ENCODE peak calls at places on chromosome 21, in four cellular contexts. Q, Y, V and W are unnamed samples.

GRCh38 chr21:18170221-18170620 is 74.4 kb upstream of the CHODL start:
- DNase-seq in Q (no peak), Y (no peak), V (no peak), W (no peak)

GRCh38 chr21:45295576-45296365 is 8.1 kb upstream of the POFUT2 start:
- DNase-seq in Q (no peak), Y (peak), V (peak), W (no peak)

GRCh38 chr21:46096997-46097825 is 701 bp upstream of the COL6A2 start:
- DNase-seq in Q (no peak), Y (no peak), V (peak), W (peak)

GRCh38 chr21:34845521-34846213 is 176.9 kb downstream of the CLIC6 start:
- DNase-seq in Q (peak), Y (no peak), V (no peak), W (peak)

GRCh38 chr21:35510294-35510693 is 461.2 kb upstream of the RUNX1 start:
- DNase-seq in Q (no peak), Y (no peak), V (no peak), W (no peak)

GRCh38 chr21:44845418-44846200 is 27.7 kb upstream of the SUMO3 start:
- DNase-seq in Q (peak), Y (peak), V (peak), W (peak)

GRCh38 chr21:45154511-45155508 is 80.4 kb downstream of the ADARB1 start:
- DNase-seq in Q (peak), Y (no peak), V (no peak), W (no peak)

GRCh38 chr21:46325073-46325912 is 1.3 kb downstream of the PCNT start:
- DNase-seq in Q (peak), Y (no peak), V (peak), W (peak)

DNA sequence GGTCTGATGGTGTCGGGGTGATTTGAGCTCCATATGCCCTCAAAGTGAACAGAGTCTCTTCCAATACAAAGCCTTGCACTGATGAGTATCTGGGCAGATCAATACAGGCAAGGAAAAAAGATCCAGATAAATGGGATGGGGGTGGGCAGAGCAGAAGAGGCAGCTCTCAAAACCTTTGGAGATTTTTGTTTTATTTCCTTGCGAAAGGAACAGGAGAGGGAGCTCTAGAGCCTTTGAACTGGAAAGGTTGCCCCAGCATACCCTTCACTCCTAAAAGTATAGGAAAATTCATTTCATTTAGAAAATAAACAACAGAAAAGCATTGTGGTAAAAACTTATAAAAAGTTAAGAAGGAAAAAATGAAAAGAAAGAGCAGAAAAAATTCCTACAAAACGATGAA is 31.4 kb upstream of the OLIG2 start:
- DNase-seq in Q (no peak), Y (no peak), V (no peak), W (no peak)
- TF ChIP-seq CTCF in Q (peak), Y (peak), V (no peak), W (peak)

GRCh38 chr21:37060296-37060695 is 12.6 kb downstream of the PIGP start:
- DNase-seq in Q (peak), Y (peak), V (no peak), W (no peak)
- TF ChIP-seq CTCF in Q (no peak), Y (no peak), V (no peak), W (no peak)

GRCh38 chr21:36852293-36852692 is 114.2 kb downstream of the HLCS start:
- DNase-seq in Q (no peak), Y (no peak), V (no peak), W (no peak)

GRCh38 chr21:36852864-36853263 is 113.6 kb downstream of the HLCS start:
- DNase-seq in Q (no peak), Y (no peak), V (no peak), W (no peak)

GRCh38 chr21:36851121-36851520 is 115.3 kb downstream of the HLCS start:
- DNase-seq in Q (no peak), Y (no peak), V (no peak), W (no peak)

GRCh38 chr21:36856643-36857042 is 109.8 kb downstream of the HLCS start:
- DNase-seq in Q (no peak), Y (no peak), V (no peak), W (no peak)

DNA sequence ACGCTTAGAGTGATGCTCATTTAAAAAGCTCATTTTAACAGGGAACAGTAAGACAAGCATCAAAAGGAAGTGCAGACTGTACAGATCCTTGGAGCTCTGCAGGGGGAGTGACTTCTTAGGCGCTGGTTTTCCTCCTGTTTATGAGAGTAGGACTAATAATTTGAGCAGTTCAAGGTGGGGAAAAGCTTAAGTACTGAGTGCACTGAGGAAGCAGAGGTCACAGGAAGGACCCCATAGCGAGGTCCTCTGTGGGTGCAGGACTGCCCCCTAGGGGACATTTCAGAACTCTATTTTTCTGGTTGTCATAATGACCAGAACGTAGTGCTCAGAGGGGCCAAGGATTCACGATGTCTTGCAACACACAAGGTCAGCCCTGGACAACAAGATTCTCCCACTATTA is 112.1 kb downstream of the HLCS start:
- DNase-seq in Q (peak), Y (no peak), V (no peak), W (peak)
- TF ChIP-seq CTCF in Q (peak), Y (no peak), V (peak), W (peak)

DNA sequence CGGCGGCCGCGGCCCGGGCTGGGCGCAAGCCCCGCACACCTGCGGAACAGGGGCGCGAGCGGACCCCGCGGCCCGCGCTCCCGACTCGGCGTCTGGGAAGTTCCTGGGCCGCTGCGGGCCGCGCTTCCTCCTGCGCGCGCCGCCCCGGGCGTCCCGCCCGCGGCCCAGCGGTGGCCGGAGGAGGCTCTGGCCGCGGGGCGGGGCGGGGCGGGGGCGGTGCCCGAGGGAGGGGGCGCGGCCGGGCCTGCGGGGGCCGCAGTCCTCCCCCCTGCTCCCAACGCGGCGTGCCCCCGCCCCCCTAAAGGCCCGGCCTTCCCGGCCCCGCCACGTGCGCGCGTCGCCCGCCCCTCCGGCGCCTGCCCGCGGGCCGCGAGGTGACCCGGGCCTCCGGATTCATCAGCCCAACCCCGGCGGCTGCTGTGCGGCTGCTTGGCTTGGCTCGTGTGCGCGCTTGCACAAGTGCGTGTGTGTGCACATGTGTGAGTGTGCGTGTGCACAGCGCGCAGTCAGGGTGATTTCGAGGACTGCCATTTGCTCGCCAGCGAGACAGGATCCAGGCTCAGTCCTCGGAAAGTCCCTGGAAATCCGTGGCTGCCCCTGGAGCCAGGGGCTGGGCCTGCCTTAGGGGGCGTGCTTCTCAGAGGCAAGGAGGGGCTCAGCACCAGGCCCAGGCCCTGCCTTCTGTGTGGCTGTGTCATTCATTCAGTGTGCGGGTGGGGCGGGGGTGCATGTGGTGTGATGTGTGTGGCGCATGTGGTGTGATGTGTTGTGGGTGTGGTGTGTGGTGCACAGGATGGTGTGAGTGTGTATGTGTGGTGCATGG is at the start of gene C2CD2:
- DNase-seq in Q (peak), Y (no peak), V (peak), W (peak)
- TF ChIP-seq CTCF in Q (no peak), Y (no peak), V (no peak), W (no peak)

GRCh38 chr21:25637846-25638245 is 1.2 kb upstream of the JAM2 start:
- DNase-seq in Q (no peak), Y (no peak), V (no peak), W (no peak)

GRCh38 chr21:25639167-25639921 is at the start of gene JAM2:
- DNase-seq in Q (peak), Y (peak), V (peak), W (peak)

GRCh38 chr21:25640671-25641292 is 1.7 kb downstream of the JAM2 start:
- DNase-seq in Q (no peak), Y (no peak), V (no peak), W (no peak)

GRCh38 chr21:25638634-25639166 is 358 bp upstream of the JAM2 start:
- DNase-seq in Q (no peak), Y (no peak), V (no peak), W (no peak)

DNA sequence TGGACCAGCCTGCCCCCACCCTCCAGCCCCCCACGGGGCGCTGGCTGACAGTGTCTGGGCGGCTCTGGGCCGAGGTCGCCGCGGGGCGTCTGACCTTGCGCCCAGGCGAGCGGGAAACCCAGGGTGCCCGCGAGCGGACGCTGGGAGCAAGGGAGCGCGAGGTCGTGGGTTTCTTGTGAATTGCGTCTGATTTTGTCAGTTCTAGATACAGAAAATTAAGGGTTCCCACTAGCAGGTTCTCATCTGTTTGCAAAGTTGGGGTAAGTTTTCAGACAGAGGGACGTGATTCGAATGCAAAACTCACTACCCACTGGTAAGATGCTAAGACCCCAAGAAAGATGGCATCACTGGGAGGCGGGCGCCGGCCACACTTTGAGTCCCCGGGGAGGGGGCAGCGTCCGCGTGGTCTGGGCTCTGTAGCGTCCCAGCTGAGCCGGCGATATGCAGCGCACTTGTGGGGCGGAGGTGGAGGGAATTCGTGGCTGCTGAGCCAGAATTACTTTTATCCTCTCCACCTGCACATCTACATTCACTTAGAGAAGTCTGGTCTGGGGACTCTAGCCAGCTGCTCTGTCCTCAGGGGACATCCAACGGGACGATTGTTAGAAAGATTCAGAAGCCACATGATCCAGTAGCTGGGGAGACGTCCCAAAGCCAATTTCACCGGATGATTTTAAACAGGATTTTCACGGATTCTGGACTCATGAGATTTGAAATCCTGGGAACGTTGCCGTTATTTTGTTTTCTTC is 1.0 kb downstream of the JAM2 start:
- DNase-seq in Q (peak), Y (peak), V (peak), W (peak)
- TF ChIP-seq CTCF in Q (no peak), Y (no peak), V (no peak), W (no peak)

GRCh38 chr21:38323721-38324591 is 67.2 kb downstream of the KCNJ15 start:
- DNase-seq in Q (no peak), Y (no peak), V (no peak), W (no peak)

GRCh38 chr21:38322551-38322950 is 65.8 kb downstream of the KCNJ15 start:
- DNase-seq in Q (no peak), Y (no peak), V (no peak), W (no peak)

GRCh38 chr21:38319781-38320180 is 63.0 kb downstream of the KCNJ15 start:
- DNase-seq in Q (no peak), Y (no peak), V (no peak), W (no peak)

GRCh38 chr21:38325216-38325615 is 68.4 kb downstream of the KCNJ15 start:
- DNase-seq in Q (no peak), Y (no peak), V (no peak), W (no peak)

DNA sequence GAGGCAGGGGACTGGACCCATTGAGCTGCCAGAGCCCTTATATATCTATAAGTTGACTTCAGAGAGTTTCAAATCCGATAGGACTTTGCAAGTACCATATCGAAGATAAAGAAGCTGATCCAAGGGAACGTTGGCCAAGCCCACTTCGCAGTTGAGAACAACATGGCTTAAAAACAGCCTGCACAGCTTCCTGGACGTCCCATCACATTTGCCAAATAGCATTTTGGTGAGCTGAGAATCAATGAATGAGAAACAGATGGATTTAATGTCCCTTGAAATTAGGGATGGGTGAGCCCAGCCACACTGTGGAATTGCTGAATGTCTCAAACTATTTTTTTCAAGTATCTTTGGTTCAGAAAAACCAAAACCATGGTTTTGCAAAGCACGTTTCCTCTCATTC is 64.8 kb downstream of the KCNJ15 start:
- DNase-seq in Q (no peak), Y (no peak), V (no peak), W (no peak)
- TF ChIP-seq CTCF in Q (no peak), Y (no peak), V (no peak), W (no peak)

GRCh38 chr21:27213328-27213727 is 246.4 kb upstream of the ADAMTS5 start:
- DNase-seq in Q (no peak), Y (no peak), V (no peak), W (no peak)
- TF ChIP-seq CTCF in Q (no peak), Y (no peak), V (no peak), W (no peak)

GRCh38 chr21:40842197-40842552 is 4.8 kb downstream of the DSCAM start:
- DNase-seq in Q (no peak), Y (no peak), V (no peak), W (no peak)
- TF ChIP-seq CTCF in Q (no peak), Y (no peak), V (peak), W (no peak)